ENCODE peak calls at places on chromosomes 1 and 21, in ten cellular contexts. One of them, this sample, is unnamed.

GRCh38 chr1:65195495-65196417 is 47.8 kb downstream of the AK4 start:
- DNase-seq in GM20000: no peak
- DNase-seq in BE2C: no peak
- DNase-seq in omental fat pad: no peak
- DNase-seq in Panc1: no peak
- DNase-seq in prostate gland: no peak
- DNase-seq in pancreas: no peak
- DNase-seq in tibial nerve: no peak
- DNase-seq in cardiac muscle cell: no peak
- DNase-seq in fibroblast of the aortic adventitia: peak
- DNase-seq in this sample: peak

GRCh38 chr1:178768423-178768822 is 43.4 kb downstream of the RALGPS2 start:
- DNase-seq in prostate gland: no peak
- DNase-seq in tibial nerve: no peak
- DNase-seq in GM20000: peak
- DNase-seq in Panc1: peak
- DNase-seq in cardiac muscle cell: peak
- DNase-seq in fibroblast of the aortic adventitia: peak
- DNase-seq in BE2C: peak
- DNase-seq in omental fat pad: no peak
- DNase-seq in pancreas: no peak
- DNase-seq in this sample: peak

GRCh38 chr1:168321945-168322344 is 41.3 kb downstream of the TBX19 start:
- DNase-seq in tibial nerve: no peak
- DNase-seq in GM20000: peak
- DNase-seq in Panc1: no peak
- DNase-seq in fibroblast of the aortic adventitia: peak
- DNase-seq in prostate gland: no peak
- DNase-seq in BE2C: no peak
- DNase-seq in pancreas: no peak
- DNase-seq in cardiac muscle cell: peak
- DNase-seq in omental fat pad: no peak
- DNase-seq in this sample: peak

GRCh38 chr21:38525454-38525853 is 27.2 kb upstream of the ERG start:
- DNase-seq in tibial nerve: no peak
- DNase-seq in GM20000: no peak
- DNase-seq in pancreas: no peak
- DNase-seq in Panc1: no peak
- DNase-seq in fibroblast of the aortic adventitia: no peak
- DNase-seq in prostate gland: no peak
- DNase-seq in cardiac muscle cell: no peak
- DNase-seq in omental fat pad: no peak
- DNase-seq in BE2C: no peak
- DNase-seq in this sample: no peak

GRCh38 chr1:97849350-97850339 is 71.2 kb downstream of the DPYD start:
- DNase-seq in fibroblast of the aortic adventitia: peak
- DNase-seq in GM20000: peak
- DNase-seq in Panc1: peak
- DNase-seq in BE2C: no peak
- DNase-seq in pancreas: no peak
- DNase-seq in tibial nerve: no peak
- DNase-seq in prostate gland: no peak
- DNase-seq in omental fat pad: no peak
- DNase-seq in cardiac muscle cell: no peak
- DNase-seq in this sample: peak

GRCh38 chr1:159005161-159005560 is 4.5 kb upstream of the IFI16 start:
- DNase-seq in prostate gland: no peak
- DNase-seq in cardiac muscle cell: no peak
- DNase-seq in GM20000: no peak
- DNase-seq in tibial nerve: no peak
- DNase-seq in Panc1: no peak
- DNase-seq in BE2C: no peak
- DNase-seq in fibroblast of the aortic adventitia: peak
- DNase-seq in pancreas: no peak
- DNase-seq in omental fat pad: no peak
- DNase-seq in this sample: no peak

GRCh38 chr1:212688338-212689047 is 11.1 kb downstream of the BATF3 start:
- DNase-seq in tibial nerve: no peak
- DNase-seq in BE2C: no peak
- DNase-seq in omental fat pad: no peak
- DNase-seq in GM20000: no peak
- DNase-seq in Panc1: no peak
- DNase-seq in cardiac muscle cell: no peak
- DNase-seq in fibroblast of the aortic adventitia: peak
- DNase-seq in pancreas: no peak
- DNase-seq in prostate gland: no peak
- DNase-seq in this sample: peak

GRCh38 chr1:178738780-178739179 is 13.7 kb downstream of the RALGPS2 start:
- DNase-seq in BE2C: no peak
- DNase-seq in omental fat pad: no peak
- DNase-seq in fibroblast of the aortic adventitia: no peak
- DNase-seq in pancreas: no peak
- DNase-seq in GM20000: no peak
- DNase-seq in tibial nerve: no peak
- DNase-seq in prostate gland: no peak
- DNase-seq in Panc1: no peak
- DNase-seq in cardiac muscle cell: no peak
- DNase-seq in this sample: no peak

GRCh38 chr1:17523487-17524029 is 15.9 kb upstream of the ARHGEF10L start:
- DNase-seq in GM20000: no peak
- DNase-seq in prostate gland: no peak
- DNase-seq in BE2C: no peak
- DNase-seq in tibial nerve: no peak
- DNase-seq in omental fat pad: no peak
- DNase-seq in cardiac muscle cell: no peak
- DNase-seq in Panc1: no peak
- DNase-seq in pancreas: no peak
- DNase-seq in fibroblast of the aortic adventitia: no peak
- DNase-seq in this sample: no peak

GRCh38 chr1:66182551-66183178 is 351.3 kb upstream of the SGIP1 start:
- DNase-seq in pancreas: no peak
- DNase-seq in cardiac muscle cell: no peak
- DNase-seq in omental fat pad: no peak
- DNase-seq in BE2C: peak
- DNase-seq in GM20000: no peak
- DNase-seq in Panc1: no peak
- DNase-seq in tibial nerve: no peak
- DNase-seq in fibroblast of the aortic adventitia: peak
- DNase-seq in prostate gland: no peak
- DNase-seq in this sample: peak

GRCh38 chr1:10973956-10974881 is 38.2 kb upstream of the TARDBP start:
- DNase-seq in Panc1: no peak
- DNase-seq in omental fat pad: no peak
- DNase-seq in cardiac muscle cell: no peak
- DNase-seq in pancreas: no peak
- DNase-seq in GM20000: no peak
- DNase-seq in tibial nerve: no peak
- DNase-seq in prostate gland: no peak
- DNase-seq in fibroblast of the aortic adventitia: no peak
- DNase-seq in BE2C: no peak
- DNase-seq in this sample: no peak

GRCh38 chr1:101043776-101044175 is 18.2 kb upstream of the DPH5 start:
- DNase-seq in fibroblast of the aortic adventitia: peak
- DNase-seq in Panc1: no peak
- DNase-seq in pancreas: no peak
- DNase-seq in GM20000: no peak
- DNase-seq in omental fat pad: no peak
- DNase-seq in prostate gland: no peak
- DNase-seq in BE2C: no peak
- DNase-seq in tibial nerve: no peak
- DNase-seq in cardiac muscle cell: peak
- DNase-seq in this sample: peak

DNA sequence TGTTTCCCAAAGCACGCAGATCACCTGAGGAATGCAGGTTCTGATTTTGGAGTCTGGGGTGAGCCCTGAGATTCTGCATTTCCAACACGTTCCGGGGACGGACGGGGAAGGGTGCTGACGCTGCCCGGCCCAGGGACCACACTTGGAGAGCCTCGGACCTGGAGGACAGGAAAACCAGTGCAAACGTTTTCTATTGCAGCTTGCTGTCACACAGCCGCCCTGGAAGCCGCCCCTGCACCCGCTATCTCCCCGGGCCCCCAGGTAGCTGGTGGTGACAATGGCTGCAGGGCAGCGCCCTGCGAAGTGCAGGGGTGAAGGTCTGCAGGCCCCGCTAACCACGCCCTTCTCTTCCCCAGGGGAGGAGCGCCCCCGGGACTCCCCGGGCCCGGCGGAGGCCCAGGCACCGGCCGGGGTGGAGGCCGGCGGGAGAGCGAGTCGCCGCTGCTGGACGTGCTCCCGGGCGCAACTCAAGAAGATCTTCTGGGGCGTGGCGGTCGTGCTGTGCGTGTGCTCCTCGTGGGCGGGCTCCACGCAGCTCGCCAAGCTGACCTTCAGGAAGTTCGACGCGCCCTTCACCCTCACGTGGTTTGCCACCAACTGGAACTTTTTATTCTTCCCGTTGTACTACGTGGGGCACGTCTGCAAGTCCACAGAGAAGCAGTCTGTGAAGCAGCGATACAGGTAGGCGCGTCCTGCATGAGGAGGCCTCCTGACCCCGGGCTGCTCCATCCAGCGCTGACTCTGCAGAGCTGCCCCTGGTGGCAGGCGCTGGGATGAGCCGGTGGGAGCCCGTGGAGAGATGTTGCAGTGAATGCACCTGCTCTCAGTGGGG is 142.0 kb upstream of the COA6 start:
- DNase-seq in BE2C: no peak
- DNase-seq in cardiac muscle cell: no peak
- DNase-seq in omental fat pad: no peak
- DNase-seq in fibroblast of the aortic adventitia: no peak
- DNase-seq in prostate gland: no peak
- DNase-seq in pancreas: no peak
- DNase-seq in tibial nerve: no peak
- DNase-seq in GM20000: peak
- DNase-seq in Panc1: no peak
- DNase-seq in this sample: no peak
- TF ChIP-seq CTCF in BE2C: peak
- TF ChIP-seq CTCF in cardiac muscle cell: peak
- TF ChIP-seq CTCF in omental fat pad: no peak
- TF ChIP-seq CTCF in fibroblast of the aortic adventitia: no peak
- TF ChIP-seq CTCF in prostate gland: no peak
- TF ChIP-seq CTCF in pancreas: no peak
- TF ChIP-seq CTCF in tibial nerve: no peak
- TF ChIP-seq CTCF in GM20000: peak
- TF ChIP-seq CTCF in Panc1: peak
- TF ChIP-seq CTCF in this sample: no peak

GRCh38 chr1:224051086-224051406 is 62.9 kb upstream of the FBXO28 start:
- DNase-seq in BE2C: no peak
- DNase-seq in GM20000: no peak
- DNase-seq in prostate gland: no peak
- DNase-seq in pancreas: no peak
- DNase-seq in fibroblast of the aortic adventitia: no peak
- DNase-seq in omental fat pad: no peak
- DNase-seq in tibial nerve: no peak
- DNase-seq in cardiac muscle cell: no peak
- DNase-seq in Panc1: no peak
- DNase-seq in this sample: no peak
- TF ChIP-seq CTCF in BE2C: no peak
- TF ChIP-seq CTCF in GM20000: no peak
- TF ChIP-seq CTCF in prostate gland: no peak
- TF ChIP-seq CTCF in pancreas: no peak
- TF ChIP-seq CTCF in fibroblast of the aortic adventitia: no peak
- TF ChIP-seq CTCF in omental fat pad: no peak
- TF ChIP-seq CTCF in tibial nerve: no peak
- TF ChIP-seq CTCF in cardiac muscle cell: no peak
- TF ChIP-seq CTCF in Panc1: peak
- TF ChIP-seq CTCF in this sample: no peak

DNA sequence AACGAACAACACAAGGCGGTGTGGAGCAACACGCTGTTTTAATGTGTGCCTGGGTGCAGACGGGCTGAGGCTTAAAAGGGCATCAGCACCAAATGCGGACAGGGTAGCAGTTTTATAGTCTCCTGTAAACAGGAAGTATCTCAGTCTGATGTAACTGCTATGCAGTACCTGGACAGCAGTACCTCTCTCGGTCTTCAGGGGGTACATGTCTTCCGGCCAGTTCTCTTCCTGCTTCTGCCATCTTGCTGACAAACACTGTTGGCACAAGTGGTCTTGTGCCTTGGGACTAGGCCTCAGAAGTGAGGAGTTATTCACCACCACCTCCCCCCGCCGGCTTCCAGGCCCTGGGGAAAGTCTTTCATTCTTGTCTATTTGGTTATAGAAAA is 49.7 kb upstream of the APOBEC4 start:
- DNase-seq in omental fat pad: no peak
- DNase-seq in cardiac muscle cell: no peak
- DNase-seq in pancreas: no peak
- DNase-seq in Panc1: no peak
- DNase-seq in BE2C: no peak
- DNase-seq in tibial nerve: no peak
- DNase-seq in prostate gland: no peak
- DNase-seq in GM20000: no peak
- DNase-seq in fibroblast of the aortic adventitia: no peak
- DNase-seq in this sample: no peak
- TF ChIP-seq CTCF in omental fat pad: no peak
- TF ChIP-seq CTCF in cardiac muscle cell: no peak
- TF ChIP-seq CTCF in pancreas: no peak
- TF ChIP-seq CTCF in Panc1: no peak
- TF ChIP-seq CTCF in BE2C: no peak
- TF ChIP-seq CTCF in tibial nerve: no peak
- TF ChIP-seq CTCF in prostate gland: no peak
- TF ChIP-seq CTCF in GM20000: no peak
- TF ChIP-seq CTCF in fibroblast of the aortic adventitia: no peak
- TF ChIP-seq CTCF in this sample: no peak

DNA sequence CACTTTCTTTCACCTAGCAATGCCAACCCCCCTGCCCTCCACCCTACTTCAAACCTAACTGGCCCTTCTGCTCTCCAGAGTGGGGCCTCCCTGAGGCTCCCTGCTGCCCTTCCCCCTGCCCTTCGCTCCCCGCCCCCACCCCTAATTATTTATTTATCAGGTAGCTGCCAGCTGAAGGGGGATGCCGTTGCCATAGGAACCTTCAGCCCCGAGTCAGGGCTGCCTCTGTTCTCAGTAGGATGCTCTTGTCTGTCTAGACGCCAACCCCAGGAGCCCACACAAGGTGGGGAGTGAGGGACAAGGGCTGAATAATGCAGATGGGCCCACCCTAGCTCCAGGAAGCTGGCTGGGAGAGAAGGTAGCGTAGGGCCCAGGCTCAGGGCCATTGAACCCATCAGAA is 41.1 kb downstream of the NKAIN1 start:
- DNase-seq in prostate gland: no peak
- DNase-seq in BE2C: no peak
- DNase-seq in pancreas: no peak
- DNase-seq in fibroblast of the aortic adventitia: no peak
- DNase-seq in Panc1: no peak
- DNase-seq in omental fat pad: no peak
- DNase-seq in cardiac muscle cell: no peak
- DNase-seq in GM20000: no peak
- DNase-seq in tibial nerve: no peak
- DNase-seq in this sample: no peak
- TF ChIP-seq CTCF in prostate gland: no peak
- TF ChIP-seq CTCF in BE2C: no peak
- TF ChIP-seq CTCF in pancreas: no peak
- TF ChIP-seq CTCF in fibroblast of the aortic adventitia: no peak
- TF ChIP-seq CTCF in Panc1: no peak
- TF ChIP-seq CTCF in omental fat pad: no peak
- TF ChIP-seq CTCF in cardiac muscle cell: no peak
- TF ChIP-seq CTCF in GM20000: no peak
- TF ChIP-seq CTCF in tibial nerve: no peak
- TF ChIP-seq CTCF in this sample: no peak

GRCh38 chr1:172966844-172967540 is 83.7 kb downstream of the TNFSF18 start:
- DNase-seq in cardiac muscle cell: no peak
- DNase-seq in prostate gland: no peak
- DNase-seq in BE2C: no peak
- DNase-seq in omental fat pad: no peak
- DNase-seq in fibroblast of the aortic adventitia: peak
- DNase-seq in GM20000: no peak
- DNase-seq in pancreas: no peak
- DNase-seq in tibial nerve: no peak
- DNase-seq in Panc1: no peak
- DNase-seq in this sample: peak
- TF ChIP-seq CTCF in cardiac muscle cell: no peak
- TF ChIP-seq CTCF in prostate gland: no peak
- TF ChIP-seq CTCF in BE2C: no peak
- TF ChIP-seq CTCF in omental fat pad: no peak
- TF ChIP-seq CTCF in fibroblast of the aortic adventitia: no peak
- TF ChIP-seq CTCF in GM20000: no peak
- TF ChIP-seq CTCF in pancreas: no peak
- TF ChIP-seq CTCF in tibial nerve: no peak
- TF ChIP-seq CTCF in Panc1: no peak
- TF ChIP-seq CTCF in this sample: no peak